ENCODE peak calls at places on chromosomes 12 and 14, in nine cellular contexts. O, P, Q, E, Z, V, J, M and D are unnamed samples.
A peak's percentile ranks its signal among the peaks of the same experiment; 100 is the strongest.

GRCh38 chr12:127620956-127621355 is 646.0 kb upstream of the TMEM132C start:
- DNase-seq in O (no peak), P (no peak), Q (no peak), E (no peak), Z (no peak), V (no peak), J (no peak), M (no peak), D (no peak)

GRCh38 chr12:98678236-98678945 is 33.3 kb downstream of the APAF1 start:
- DNase-seq in O (no peak), P (no peak), Q (no peak), E (no peak), Z (no peak), V (no peak), J (no peak), M (no peak), D (no peak)

GRCh38 chr12:111436811-111437210 is 31.1 kb downstream of the SH2B3 start:
- DNase-seq in O (no peak), P (no peak), Q (no peak), E (no peak), Z (no peak), V (no peak), J (no peak), M (no peak), D (no peak)

GRCh38 chr12:1706284-1707016 is 15.6 kb downstream of the ADIPOR2 start:
- DNase-seq in O (no peak), P (no peak), Q (peak; percentile 39), E (no peak), Z (peak; percentile 16), V (no peak), J (no peak), M (no peak), D (no peak)

GRCh38 chr14:67240168-67240932 is 885 bp upstream of the PALS1 start:
- DNase-seq in O (peak; percentile 84), P (no peak), Q (no peak), E (peak; percentile 40), Z (no peak), V (peak; percentile 33), J (no peak), M (peak; percentile 67), D (no peak)

GRCh38 chr12:40263616-40264409 is 39.0 kb downstream of the LRRK2 start:
- DNase-seq in O (no peak), P (no peak), Q (no peak), E (no peak), Z (no peak), V (no peak), J (no peak), M (no peak), D (no peak)

GRCh38 chr12:109461049-109461845 is 15.9 kb downstream of the KCTD10 start:
- DNase-seq in O (peak; percentile 65), P (no peak), Q (peak; percentile 30), E (peak; percentile 33), Z (peak; percentile 68), V (no peak), J (no peak), M (peak; percentile 43), D (no peak)

GRCh38 chr12:20950248-20950647 is 139.7 kb downstream of the SLCO1B3 start:
- DNase-seq in O (no peak), P (peak; percentile 4), Q (peak; percentile 15), E (no peak), Z (peak; percentile 6), V (no peak), J (no peak), M (no peak), D (peak; percentile 14)

GRCh38 chr12:27449893-27450534 is 3.5 kb downstream of the SMCO2 start:
- DNase-seq in O (no peak), P (no peak), Q (no peak), E (no peak), Z (no peak), V (no peak), J (no peak), M (no peak), D (no peak)

GRCh38 chr12:27316947-27317346 is 15.7 kb upstream of the BMAL2 start:
- DNase-seq in O (no peak), P (no peak), Q (no peak), E (no peak), Z (no peak), V (no peak), J (no peak), M (no peak), D (no peak)

GRCh38 chr14:37901978-37902377 is 305.7 kb upstream of the SSTR1 start:
- DNase-seq in O (no peak), P (peak; percentile 3), Q (peak; percentile 17), E (peak; percentile 44), Z (peak; percentile 20), V (no peak), J (no peak), M (peak; percentile 42), D (no peak)

GRCh38 chr12:45303955-45304354 is 88.1 kb downstream of the ANO6 start:
- DNase-seq in O (no peak), P (no peak), Q (no peak), E (no peak), Z (no peak), V (no peak), J (no peak), M (no peak), D (no peak)

GRCh38 chr12:63995512-63995911 is 151.0 kb downstream of the SRGAP1 start:
- DNase-seq in O (no peak), P (no peak), Q (no peak), E (no peak), Z (peak; percentile 20), V (no peak), J (no peak), M (no peak), D (no peak)

GRCh38 chr12:48997719-48998496 is 1.3 kb downstream of the DDN start:
- DNase-seq in O (no peak), P (no peak), Q (no peak), E (no peak), Z (no peak), V (peak; percentile 73), J (no peak), M (peak; percentile 32), D (no peak)

GRCh38 chr12:88707800-88708199 is 127.5 kb upstream of the KITLG start:
- DNase-seq in O (no peak), P (no peak), Q (no peak), E (no peak), Z (no peak), V (no peak), J (no peak), M (no peak), D (no peak)

GRCh38 chr12:32583535-32583934 is 95.6 kb upstream of the DNM1L start:
- DNase-seq in O (no peak), P (no peak), Q (peak; percentile 48), E (no peak), Z (peak; percentile 69), V (no peak), J (no peak), M (no peak), D (no peak)

GRCh38 chr14:38496092-38496491 is 240.2 kb upstream of the CLEC14A start:
- DNase-seq in O (no peak), P (no peak), Q (no peak), E (no peak), Z (no peak), V (no peak), J (no peak), M (no peak), D (no peak)

GRCh38 chr14:39025810-39026627 is 77.0 kb downstream of the SEC23A start:
- DNase-seq in O (no peak), P (no peak), Q (no peak), E (no peak), Z (no peak), V (no peak), J (no peak), M (no peak), D (no peak)

GRCh38 chr14:43408472-43408871 is 1098.6 kb downstream of the FSCB start:
- DNase-seq in O (no peak), P (no peak), Q (no peak), E (no peak), Z (no peak), V (no peak), J (no peak), M (no peak), D (no peak)

GRCh38 chr12:15788266-15789214 is 648 bp downstream of the EPS8 start:
- DNase-seq in O (peak; percentile 68), P (no peak), Q (peak; percentile 60), E (peak; percentile 28), Z (peak; percentile 61), V (peak; percentile 30), J (no peak), M (peak; percentile 35), D (no peak)

GRCh38 chr14:103597623-103598372 is 31.2 kb upstream of the KLC1 start:
- DNase-seq in O (no peak), P (peak; percentile 82), Q (peak; percentile 81), E (peak; percentile 25), Z (peak; percentile 93), V (no peak), J (no peak), M (peak; percentile 53), D (no peak)

GRCh38 chr14:22598896-22599244 is 770 bp downstream of the ABHD4 start:
- DNase-seq in O (peak; percentile 65), P (no peak), Q (peak; percentile 73), E (no peak), Z (peak; percentile 69), V (no peak), J (no peak), M (peak; percentile 36), D (no peak)

GRCh38 chr12:6392499-6392898 is 8.5 kb downstream of the LTBR start:
- DNase-seq in O (peak; percentile 90), P (no peak), Q (no peak), E (no peak), Z (no peak), V (no peak), J (no peak), M (peak; percentile 51), D (no peak)

GRCh38 chr14:54582334-54582733 is 15.4 kb downstream of the SAMD4A start:
- DNase-seq in O (no peak), P (no peak), Q (no peak), E (no peak), Z (no peak), V (no peak), J (no peak), M (no peak), D (no peak)

GRCh38 chr12:40693503-40693863 is 1.2 kb downstream of the CNTN1 start:
- DNase-seq in O (peak; percentile 18), P (no peak), Q (no peak), E (no peak), Z (no peak), V (peak; percentile 63), J (no peak), M (no peak), D (no peak)

GRCh38 chr12:47896633-47897032 is 8.2 kb downstream of the VDR start:
- DNase-seq in O (peak; percentile 83), P (no peak), Q (no peak), E (no peak), Z (no peak), V (no peak), J (no peak), M (no peak), D (no peak)